ENCODE peak calls at places on chromosomes 7 and 10, in nine cellular contexts. One of them, this sample, is unnamed.

GRCh38 chr10:121708921-121709625 is 110.8 kb upstream of the FGFR2 start:
- DNase-seq in nephron progenitor cell: peak
- DNase-seq in A549: no peak
- DNase-seq in renal cortical epithelial cell: no peak
- DNase-seq in HCEC 1CT: no peak
- DNase-seq in islet precursor cell: no peak
- DNase-seq in tibial artery: no peak
- DNase-seq in NAMALWA: no peak
- DNase-seq in RCC 7860: no peak
- DNase-seq in this sample: no peak

GRCh38 chr10:128040681-128041080 is 85.5 kb downstream of the MKI67 start:
- DNase-seq in nephron progenitor cell: no peak
- DNase-seq in A549: no peak
- DNase-seq in renal cortical epithelial cell: no peak
- DNase-seq in HCEC 1CT: no peak
- DNase-seq in islet precursor cell: no peak
- DNase-seq in tibial artery: no peak
- DNase-seq in NAMALWA: no peak
- DNase-seq in RCC 7860: no peak
- DNase-seq in this sample: no peak

GRCh38 chr10:58424176-58424575 is 39.0 kb downstream of the TFAM start:
- DNase-seq in nephron progenitor cell: no peak
- DNase-seq in A549: no peak
- DNase-seq in renal cortical epithelial cell: peak
- DNase-seq in HCEC 1CT: no peak
- DNase-seq in islet precursor cell: no peak
- DNase-seq in tibial artery: no peak
- DNase-seq in NAMALWA: no peak
- DNase-seq in RCC 7860: peak
- DNase-seq in this sample: peak

GRCh38 chr10:104903433-104903832 is 262.3 kb downstream of the SORCS3 start:
- DNase-seq in nephron progenitor cell: no peak
- DNase-seq in A549: no peak
- DNase-seq in renal cortical epithelial cell: no peak
- DNase-seq in HCEC 1CT: no peak
- DNase-seq in islet precursor cell: no peak
- DNase-seq in tibial artery: no peak
- DNase-seq in NAMALWA: no peak
- DNase-seq in RCC 7860: no peak
- DNase-seq in this sample: no peak

GRCh38 chr7:36607206-36607515 is 117.1 kb downstream of the AOAH start:
- DNase-seq in nephron progenitor cell: no peak
- DNase-seq in A549: no peak
- DNase-seq in renal cortical epithelial cell: no peak
- DNase-seq in HCEC 1CT: no peak
- DNase-seq in islet precursor cell: peak
- DNase-seq in tibial artery: no peak
- DNase-seq in NAMALWA: no peak
- DNase-seq in RCC 7860: no peak
- DNase-seq in this sample: no peak

GRCh38 chr7:150356265-150356897 is 12.2 kb upstream of the REPIN1 start:
- DNase-seq in nephron progenitor cell: no peak
- DNase-seq in A549: peak
- DNase-seq in renal cortical epithelial cell: no peak
- DNase-seq in HCEC 1CT: peak
- DNase-seq in islet precursor cell: no peak
- DNase-seq in tibial artery: peak
- DNase-seq in NAMALWA: peak
- DNase-seq in RCC 7860: no peak
- DNase-seq in this sample: no peak

GRCh38 chr7:73715648-73716317 is 3.7 kb downstream of the STX1A start:
- DNase-seq in nephron progenitor cell: peak
- DNase-seq in A549: peak
- DNase-seq in renal cortical epithelial cell: peak
- DNase-seq in HCEC 1CT: peak
- DNase-seq in islet precursor cell: peak
- DNase-seq in tibial artery: no peak
- DNase-seq in NAMALWA: peak
- DNase-seq in RCC 7860: peak
- DNase-seq in this sample: peak

GRCh38 chr10:105148921-105149320 is 507.8 kb downstream of the SORCS3 start:
- DNase-seq in nephron progenitor cell: no peak
- DNase-seq in A549: no peak
- DNase-seq in renal cortical epithelial cell: peak
- DNase-seq in HCEC 1CT: no peak
- DNase-seq in islet precursor cell: no peak
- DNase-seq in tibial artery: no peak
- DNase-seq in NAMALWA: no peak
- DNase-seq in RCC 7860: peak
- DNase-seq in this sample: no peak

GRCh38 chr7:151844080-151844827 is 32.7 kb downstream of the PRKAG2 start:
- DNase-seq in nephron progenitor cell: no peak
- DNase-seq in A549: peak
- DNase-seq in renal cortical epithelial cell: no peak
- DNase-seq in HCEC 1CT: peak
- DNase-seq in islet precursor cell: no peak
- DNase-seq in tibial artery: no peak
- DNase-seq in NAMALWA: no peak
- DNase-seq in RCC 7860: peak
- DNase-seq in this sample: peak

GRCh38 chr7:105691029-105691691 is 109.9 kb upstream of the EFCAB10 start:
- DNase-seq in nephron progenitor cell: no peak
- DNase-seq in A549: no peak
- DNase-seq in renal cortical epithelial cell: peak
- DNase-seq in HCEC 1CT: peak
- DNase-seq in islet precursor cell: peak
- DNase-seq in tibial artery: no peak
- DNase-seq in NAMALWA: no peak
- DNase-seq in RCC 7860: no peak
- DNase-seq in this sample: peak

GRCh38 chr10:72888151-72888638 is 5.3 kb upstream of the OIT3 start:
- DNase-seq in nephron progenitor cell: no peak
- DNase-seq in A549: no peak
- DNase-seq in renal cortical epithelial cell: no peak
- DNase-seq in HCEC 1CT: no peak
- DNase-seq in islet precursor cell: no peak
- DNase-seq in tibial artery: no peak
- DNase-seq in NAMALWA: no peak
- DNase-seq in RCC 7860: no peak
- DNase-seq in this sample: no peak

GRCh38 chr10:99658622-99659030 is 683 bp upstream of the ENTPD7 start:
- DNase-seq in nephron progenitor cell: peak
- DNase-seq in A549: no peak
- DNase-seq in renal cortical epithelial cell: no peak
- DNase-seq in HCEC 1CT: no peak
- DNase-seq in islet precursor cell: peak
- DNase-seq in tibial artery: no peak
- DNase-seq in NAMALWA: no peak
- DNase-seq in RCC 7860: no peak
- DNase-seq in this sample: no peak

GRCh38 chr10:74008212-74008731 is 10.4 kb downstream of the VCL start:
- DNase-seq in nephron progenitor cell: no peak
- DNase-seq in A549: no peak
- DNase-seq in renal cortical epithelial cell: no peak
- DNase-seq in HCEC 1CT: peak
- DNase-seq in islet precursor cell: no peak
- DNase-seq in tibial artery: no peak
- DNase-seq in NAMALWA: no peak
- DNase-seq in RCC 7860: no peak
- DNase-seq in this sample: peak

GRCh38 chr7:1919539-1920265 is 249.6 kb downstream of the ELFN1 start:
- DNase-seq in nephron progenitor cell: no peak
- DNase-seq in A549: no peak
- DNase-seq in renal cortical epithelial cell: peak
- DNase-seq in HCEC 1CT: no peak
- DNase-seq in islet precursor cell: no peak
- DNase-seq in tibial artery: no peak
- DNase-seq in NAMALWA: peak
- DNase-seq in RCC 7860: no peak
- DNase-seq in this sample: no peak

GRCh38 chr7:117163101-117163500 is 159.8 kb downstream of the WNT2 start:
- DNase-seq in nephron progenitor cell: no peak
- DNase-seq in A549: no peak
- DNase-seq in renal cortical epithelial cell: no peak
- DNase-seq in HCEC 1CT: no peak
- DNase-seq in islet precursor cell: no peak
- DNase-seq in tibial artery: no peak
- DNase-seq in NAMALWA: no peak
- DNase-seq in RCC 7860: no peak
- DNase-seq in this sample: peak

GRCh38 chr7:136877990-136878389 is 9.5 kb downstream of the CHRM2 start:
- DNase-seq in nephron progenitor cell: no peak
- DNase-seq in A549: no peak
- DNase-seq in renal cortical epithelial cell: no peak
- DNase-seq in HCEC 1CT: no peak
- DNase-seq in islet precursor cell: no peak
- DNase-seq in tibial artery: no peak
- DNase-seq in NAMALWA: no peak
- DNase-seq in RCC 7860: no peak
- DNase-seq in this sample: no peak

GRCh38 chr10:69102429-69102828 is 14.5 kb downstream of the SRGN start:
- DNase-seq in nephron progenitor cell: no peak
- DNase-seq in A549: no peak
- DNase-seq in renal cortical epithelial cell: no peak
- DNase-seq in HCEC 1CT: no peak
- DNase-seq in islet precursor cell: no peak
- DNase-seq in tibial artery: peak
- DNase-seq in NAMALWA: no peak
- DNase-seq in RCC 7860: no peak
- DNase-seq in this sample: no peak

GRCh38 chr10:50216894-50217293 is 34.4 kb downstream of the ASAH2 start:
- DNase-seq in nephron progenitor cell: no peak
- DNase-seq in A549: no peak
- DNase-seq in renal cortical epithelial cell: no peak
- DNase-seq in HCEC 1CT: peak
- DNase-seq in islet precursor cell: no peak
- DNase-seq in tibial artery: no peak
- DNase-seq in NAMALWA: no peak
- DNase-seq in RCC 7860: no peak
- DNase-seq in this sample: peak

GRCh38 chr10:93186631-93187030 is 112.9 kb downstream of the CYP26A1 start:
- DNase-seq in nephron progenitor cell: no peak
- DNase-seq in A549: no peak
- DNase-seq in renal cortical epithelial cell: peak
- DNase-seq in HCEC 1CT: no peak
- DNase-seq in islet precursor cell: peak
- DNase-seq in tibial artery: no peak
- DNase-seq in NAMALWA: no peak
- DNase-seq in RCC 7860: no peak
- DNase-seq in this sample: no peak

GRCh38 chr10:71979692-71980062 is 15.5 kb downstream of the CHST3 start:
- DNase-seq in nephron progenitor cell: no peak
- DNase-seq in A549: no peak
- DNase-seq in renal cortical epithelial cell: no peak
- DNase-seq in HCEC 1CT: no peak
- DNase-seq in islet precursor cell: no peak
- DNase-seq in tibial artery: peak
- DNase-seq in NAMALWA: no peak
- DNase-seq in RCC 7860: no peak
- DNase-seq in this sample: no peak

GRCh38 chr10:4775808-4776207 is 50.2 kb upstream of the AKR1E2 start:
- DNase-seq in nephron progenitor cell: no peak
- DNase-seq in A549: peak
- DNase-seq in renal cortical epithelial cell: peak
- DNase-seq in HCEC 1CT: peak
- DNase-seq in islet precursor cell: no peak
- DNase-seq in tibial artery: no peak
- DNase-seq in NAMALWA: no peak
- DNase-seq in RCC 7860: peak
- DNase-seq in this sample: no peak

GRCh38 chr7:35596061-35596460 is 98.9 kb downstream of the HERPUD2 start:
- DNase-seq in nephron progenitor cell: no peak
- DNase-seq in A549: no peak
- DNase-seq in renal cortical epithelial cell: peak
- DNase-seq in HCEC 1CT: peak
- DNase-seq in islet precursor cell: no peak
- DNase-seq in tibial artery: no peak
- DNase-seq in NAMALWA: no peak
- DNase-seq in RCC 7860: no peak
- DNase-seq in this sample: peak

GRCh38 chr10:71081912-71082311 is 130.5 kb upstream of the UNC5B start:
- DNase-seq in nephron progenitor cell: no peak
- DNase-seq in A549: no peak
- DNase-seq in renal cortical epithelial cell: no peak
- DNase-seq in HCEC 1CT: no peak
- DNase-seq in islet precursor cell: peak
- DNase-seq in tibial artery: peak
- DNase-seq in NAMALWA: no peak
- DNase-seq in RCC 7860: no peak
- DNase-seq in this sample: no peak

GRCh38 chr7:128794020-128794419 is 2.3 kb downstream of the CCDC136 start:
- DNase-seq in nephron progenitor cell: no peak
- DNase-seq in A549: no peak
- DNase-seq in renal cortical epithelial cell: no peak
- DNase-seq in HCEC 1CT: no peak
- DNase-seq in islet precursor cell: no peak
- DNase-seq in tibial artery: no peak
- DNase-seq in NAMALWA: peak
- DNase-seq in RCC 7860: no peak
- DNase-seq in this sample: no peak

GRCh38 chr10:131195116-131195515 is 116.4 kb downstream of the TCERG1L start:
- DNase-seq in nephron progenitor cell: no peak
- DNase-seq in A549: no peak
- DNase-seq in renal cortical epithelial cell: no peak
- DNase-seq in HCEC 1CT: no peak
- DNase-seq in islet precursor cell: no peak
- DNase-seq in tibial artery: no peak
- DNase-seq in NAMALWA: no peak
- DNase-seq in RCC 7860: no peak
- DNase-seq in this sample: no peak

GRCh38 chr7:94509264-94509878 is at the start of gene CASD1:
- DNase-seq in nephron progenitor cell: no peak
- DNase-seq in A549: peak
- DNase-seq in renal cortical epithelial cell: peak
- DNase-seq in HCEC 1CT: no peak
- DNase-seq in islet precursor cell: peak
- DNase-seq in tibial artery: peak
- DNase-seq in NAMALWA: peak
- DNase-seq in RCC 7860: peak
- DNase-seq in this sample: peak

GRCh38 chr7:148209643-148210042 is 380.9 kb upstream of the C7orf33 start:
- DNase-seq in nephron progenitor cell: no peak
- DNase-seq in A549: no peak
- DNase-seq in renal cortical epithelial cell: no peak
- DNase-seq in HCEC 1CT: no peak
- DNase-seq in islet precursor cell: no peak
- DNase-seq in tibial artery: no peak
- DNase-seq in NAMALWA: no peak
- DNase-seq in RCC 7860: no peak
- DNase-seq in this sample: no peak

GRCh38 chr7:16268821-16269768 is 152.2 kb downstream of the CRPPA start:
- DNase-seq in nephron progenitor cell: no peak
- DNase-seq in A549: no peak
- DNase-seq in renal cortical epithelial cell: peak
- DNase-seq in HCEC 1CT: peak
- DNase-seq in islet precursor cell: no peak
- DNase-seq in tibial artery: no peak
- DNase-seq in NAMALWA: no peak
- DNase-seq in RCC 7860: peak
- DNase-seq in this sample: peak

GRCh38 chr10:43160067-43160918 is 22.0 kb downstream of the CSGALNACT2 start:
- DNase-seq in nephron progenitor cell: no peak
- DNase-seq in A549: no peak
- DNase-seq in renal cortical epithelial cell: peak
- DNase-seq in HCEC 1CT: peak
- DNase-seq in islet precursor cell: no peak
- DNase-seq in tibial artery: no peak
- DNase-seq in NAMALWA: no peak
- DNase-seq in RCC 7860: peak
- DNase-seq in this sample: peak